ENCODE peak calls at places on chromosome 5, in six cellular contexts. One of them, this sample, is unnamed.

GRCh38 chr5:3092211-3092610 is 340.7 kb upstream of the IRX2 start:
- DNase-seq in kidney tubule cell: no peak
- DNase-seq in endothelial cell: no peak
- DNase-seq in DMS79: no peak
- DNase-seq in T-helper 2 cell: no peak
- DNase-seq in effector CD4-positive, alpha-beta T cell: no peak
- DNase-seq in this sample: no peak

GRCh38 chr5:123035320-123035949 is 1.1 kb downstream of the PPIC start:
- DNase-seq in kidney tubule cell: peak; percentile 63
- DNase-seq in endothelial cell: peak; percentile 26
- DNase-seq in DMS79: no peak
- DNase-seq in T-helper 2 cell: peak; percentile 52
- DNase-seq in effector CD4-positive, alpha-beta T cell: no peak
- DNase-seq in this sample: no peak

GRCh38 chr5:31657315-31657714 is 18.4 kb downstream of the PDZD2 start:
- DNase-seq in kidney tubule cell: no peak
- DNase-seq in endothelial cell: no peak
- DNase-seq in DMS79: no peak
- DNase-seq in T-helper 2 cell: no peak
- DNase-seq in effector CD4-positive, alpha-beta T cell: no peak
- DNase-seq in this sample: no peak

GRCh38 chr5:120817044-120817985 is 353.2 kb downstream of the PRR16 start:
- DNase-seq in kidney tubule cell: peak; percentile 2
- DNase-seq in endothelial cell: peak; percentile 16
- DNase-seq in DMS79: no peak
- DNase-seq in T-helper 2 cell: no peak
- DNase-seq in effector CD4-positive, alpha-beta T cell: no peak
- DNase-seq in this sample: no peak

GRCh38 chr5:31887556-31887955 is 248.6 kb downstream of the PDZD2 start:
- DNase-seq in kidney tubule cell: no peak
- DNase-seq in endothelial cell: no peak
- DNase-seq in DMS79: no peak
- DNase-seq in T-helper 2 cell: no peak
- DNase-seq in effector CD4-positive, alpha-beta T cell: no peak
- DNase-seq in this sample: no peak

GRCh38 chr5:126003309-126003708 is 419.9 kb upstream of the GRAMD2B start:
- DNase-seq in kidney tubule cell: peak; percentile 8
- DNase-seq in endothelial cell: no peak
- DNase-seq in DMS79: no peak
- DNase-seq in T-helper 2 cell: no peak
- DNase-seq in effector CD4-positive, alpha-beta T cell: no peak
- DNase-seq in this sample: no peak

GRCh38 chr5:127757576-127757975 is 54.4 kb downstream of the CCDC192 start:
- DNase-seq in kidney tubule cell: peak; percentile 71
- DNase-seq in endothelial cell: peak; percentile 43
- DNase-seq in DMS79: no peak
- DNase-seq in T-helper 2 cell: peak; percentile 59
- DNase-seq in effector CD4-positive, alpha-beta T cell: no peak
- DNase-seq in this sample: no peak

GRCh38 chr5:13946111-13946510 is 1.6 kb upstream of the DNAH5 start:
- DNase-seq in kidney tubule cell: no peak
- DNase-seq in endothelial cell: no peak
- DNase-seq in DMS79: peak; percentile 22
- DNase-seq in T-helper 2 cell: no peak
- DNase-seq in effector CD4-positive, alpha-beta T cell: no peak
- DNase-seq in this sample: no peak

GRCh38 chr5:135995979-135996378 is 32.8 kb upstream of the TGFBI start:
- DNase-seq in kidney tubule cell: no peak
- DNase-seq in endothelial cell: no peak
- DNase-seq in DMS79: no peak
- DNase-seq in T-helper 2 cell: no peak
- DNase-seq in effector CD4-positive, alpha-beta T cell: no peak
- DNase-seq in this sample: no peak

GRCh38 chr5:69502375-69503143 is 10.0 kb downstream of the OCLN start:
- DNase-seq in kidney tubule cell: peak; percentile 70
- DNase-seq in endothelial cell: no peak
- DNase-seq in DMS79: no peak
- DNase-seq in T-helper 2 cell: no peak
- DNase-seq in effector CD4-positive, alpha-beta T cell: no peak
- DNase-seq in this sample: no peak

GRCh38 chr5:42880621-42881020 is 68.9 kb upstream of the SELENOP start:
- DNase-seq in kidney tubule cell: no peak
- DNase-seq in endothelial cell: no peak
- DNase-seq in DMS79: no peak
- DNase-seq in T-helper 2 cell: no peak
- DNase-seq in effector CD4-positive, alpha-beta T cell: no peak
- DNase-seq in this sample: no peak

GRCh38 chr5:63070001-63070400 is 491.4 kb downstream of the LRRC70 start:
- DNase-seq in kidney tubule cell: no peak
- DNase-seq in endothelial cell: no peak
- DNase-seq in DMS79: no peak
- DNase-seq in T-helper 2 cell: no peak
- DNase-seq in effector CD4-positive, alpha-beta T cell: no peak
- DNase-seq in this sample: peak; percentile 32

This sample was measured in NT2/D1.